ENCODE peak calls at places on chromosomes 2 and 18, in five cellular contexts. X, E, U, Q and T are unnamed samples.

GRCh38 chr2:27185331-27186026 is 26.4 kb upstream of the ATRAID start:
- DNase-seq in Q (no peak), E (peak; percentile 86), U (no peak), X (peak; percentile 80), T (no peak)

GRCh38 chr2:197008229-197008628 is 81.7 kb upstream of the PGAP1 start:
- DNase-seq in U (no peak), E (no peak), X (peak; percentile 74), Q (no peak), T (no peak)

GRCh38 chr2:149743842-149744468 is 156.4 kb upstream of the MMADHC start:
- DNase-seq in X (peak; percentile 97), Q (no peak), U (no peak), E (no peak), T (peak; percentile 57)

GRCh38 chr18:44839239-44839666 is 158.6 kb downstream of the SETBP1 start:
- DNase-seq in U (no peak), X (peak; percentile 43), E (no peak), Q (peak; percentile 23), T (peak; percentile 38)

GRCh38 chr18:74526478-74526877 is 7.8 kb upstream of the CNDP1 start:
- DNase-seq in E (no peak), U (no peak), Q (no peak), X (no peak), T (no peak)

GRCh38 chr2:158967731-158968395 is 577 bp upstream of the TANC1 start:
- DNase-seq in E (no peak), U (no peak), Q (no peak), X (peak; percentile 66), T (peak; percentile 52)

GRCh38 chr2:1140389-1141003 is 189.8 kb downstream of the SNTG2 start:
- DNase-seq in Q (peak; percentile 85), X (no peak), E (peak; percentile 24), U (peak; percentile 51), T (peak; percentile 22)

GRCh38 chr2:29834624-29835023 is 86.8 kb downstream of the ALK start:
- DNase-seq in Q (no peak), U (no peak), E (no peak), X (no peak), T (no peak)

GRCh38 chr2:155250800-155251199 is 552.3 kb downstream of the KCNJ3 start:
- DNase-seq in Q (no peak), U (no peak), X (no peak), E (peak; percentile 9), T (no peak)

GRCh38 chr2:184520441-184520840 is 77.9 kb upstream of the ZNF804A start:
- DNase-seq in X (no peak), Q (no peak), U (no peak), E (no peak), T (no peak)

GRCh38 chr18:63924551-63924950 is 16.8 kb downstream of the SERPINB10 start:
- DNase-seq in X (peak; percentile 20), U (no peak), Q (no peak), E (no peak), T (no peak)

GRCh38 chr2:206996556-206997065 is 57.3 kb downstream of the CPO start:
- DNase-seq in Q (no peak), X (no peak), U (no peak), E (no peak), T (no peak)
- TF ChIP-seq MAFK in Q (no peak), X (no peak), U (no peak), E (no peak), T (no peak)

GRCh38 chr2:214542866-214543265 is 132.0 kb downstream of the VWC2L start:
- DNase-seq in X (peak; percentile 68), U (no peak), Q (no peak), E (no peak), T (no peak)

GRCh38 chr2:214545881-214546280 is 135.0 kb downstream of the VWC2L start:
- DNase-seq in X (peak; percentile 35), E (no peak), U (no peak), Q (no peak), T (no peak)

GRCh38 chr2:214537929-214538328 is 127.1 kb downstream of the VWC2L start:
- DNase-seq in Q (no peak), U (no peak), X (no peak), E (no peak), T (no peak)

GRCh38 chr2:214543386-214543955 is 132.6 kb downstream of the VWC2L start:
- DNase-seq in U (no peak), Q (no peak), E (no peak), X (peak; percentile 66), T (no peak)

GRCh38 chr2:214542251-214542650 is 131.4 kb downstream of the VWC2L start:
- DNase-seq in Q (no peak), U (no peak), X (peak; percentile 14), E (no peak), T (no peak)
- TF ChIP-seq MAFK in Q (no peak), U (no peak), X (no peak), E (no peak), T (no peak)

GRCh38 chr2:138115664-138116063 is 151.4 kb downstream of the HNMT start:
- DNase-seq in U (no peak), X (no peak), E (no peak), Q (no peak), T (no peak)
- TF ChIP-seq MAFK in U (no peak), X (no peak), E (no peak), Q (no peak), T (no peak)

GRCh38 chr2:74238879-74239278 is 40.5 kb downstream of the MTHFD2 start:
- DNase-seq in U (no peak), X (peak; percentile 53), Q (no peak), E (no peak), T (no peak)
- TF ChIP-seq MAFK in U (no peak), X (no peak), Q (no peak), E (no peak), T (no peak)